ENCODE peak calls at places on chromosomes 4 and X, in six cellular contexts. J, S, E, H, P and U are unnamed samples.

GRCh38 chr4:55866290-55866907 is 13.0 kb downstream of the EXOC1 start:
- DNase-seq in J (no peak), S (peak), E (peak), P (peak), H (no peak), U (peak)

GRCh38 chrX:137547291-137547690 is 18.6 kb upstream of the ZIC3 start:
- DNase-seq in S (no peak), J (no peak), P (no peak), E (no peak), H (peak), U (no peak)

GRCh38 chr4:156991161-156991560 is 19.6 kb upstream of the PDGFC start:
- DNase-seq in J (no peak), P (no peak), E (no peak), S (no peak), H (no peak), U (no peak)

GRCh38 chrX:153825042-153825441 is 5.3 kb downstream of the PDZD4 start:
- DNase-seq in J (no peak), P (no peak), S (no peak), E (no peak), H (no peak), U (no peak)

GRCh38 chrX:17475820-17476219 is 100.8 kb downstream of the NHS start:
- DNase-seq in E (no peak), H (no peak), J (no peak), P (no peak), S (no peak), U (no peak)

GRCh38 chrX:57453901-57454300 is 137.9 kb upstream of the ZXDB start:
- DNase-seq in S (no peak), E (no peak), H (no peak), J (peak), P (no peak), U (no peak)

GRCh38 chr4:15792974-15793373 is 14.8 kb downstream of the CD38 start:
- DNase-seq in H (no peak), P (no peak), S (no peak), J (no peak), E (no peak), U (no peak)

GRCh38 chr4:48651869-48652447 is 128.1 kb downstream of the FRYL start:
- DNase-seq in H (no peak), S (no peak), J (no peak), P (no peak), E (no peak), U (no peak)

GRCh38 chr4:48254381-48255072 is 15.1 kb downstream of the TEC start:
- DNase-seq in E (no peak), H (no peak), P (peak), S (no peak), J (no peak), U (no peak)

GRCh38 chr4:141346144-141346543 is 125.4 kb downstream of the ZNF330 start:
- DNase-seq in P (peak), J (no peak), S (peak), H (no peak), E (no peak), U (no peak)

GRCh38 chr4:56099378-56099786 is 150.6 kb downstream of the CEP135 start:
- DNase-seq in H (no peak), P (no peak), E (peak), S (no peak), J (no peak), U (no peak)

GRCh38 chr4:1038948-1039492 is 27.6 kb downstream of the FGFRL1 start:
- DNase-seq in J (no peak), H (no peak), S (no peak), P (no peak), E (no peak), U (no peak)

GRCh38 chrX:46140272-46140671 is 404.9 kb downstream of the ZNF674 start:
- DNase-seq in J (peak), H (no peak), P (no peak), E (no peak), S (no peak), U (no peak)

GRCh38 chr4:24266951-24267577 is 317.3 kb downstream of the DHX15 start:
- DNase-seq in P (no peak), H (no peak), E (no peak), S (no peak), J (no peak), U (no peak)

GRCh38 chr4:173546776-173547175 is 16.7 kb upstream of the HAND2 start:
- DNase-seq in E (no peak), S (no peak), J (no peak), H (no peak), P (no peak), U (no peak)

GRCh38 chr4:117085185-117085701 is at the start of gene TRAM1L1:
- DNase-seq in E (no peak), P (peak), S (no peak), H (peak), J (peak), U (peak)

GRCh38 chr4:4327652-4328121 is 37.6 kb downstream of the ZBTB49 start:
- DNase-seq in H (peak), S (no peak), J (no peak), P (no peak), E (no peak), U (no peak)

GRCh38 chr4:82376109-82376508 is 2.3 kb upstream of the HNRNPD start:
- DNase-seq in P (no peak), H (no peak), J (no peak), S (no peak), E (no peak), U (no peak)

GRCh38 chr4:81828991-81829390 is 357.3 kb upstream of the RASGEF1B start:
- DNase-seq in E (no peak), H (no peak), S (no peak), J (no peak), P (no peak), U (no peak)

GRCh38 chrX:74527344-74527743 is 87.1 kb downstream of the RLIM start:
- DNase-seq in S (no peak), H (no peak), P (no peak), J (no peak), E (no peak), U (no peak)

GRCh38 chr4:177759714-177760113 is 317.5 kb upstream of the AGA start:
- DNase-seq in J (no peak), E (no peak), S (no peak), P (no peak), H (no peak), U (no peak)